ENCODE peak calls at places on chromosome 12, in eight cellular contexts. O, X, T, D, S, A, N and E are unnamed samples.

GRCh38 chr12:62604856-62605255 is 138.2 kb downstream of the MON2 start:
- DNase-seq in T (no peak), N (no peak), O (no peak), A (no peak), D (peak; percentile 14), S (no peak), X (no peak), E (no peak)

GRCh38 chr12:74689929-74690328 is 152.3 kb downstream of the ATXN7L3B start:
- DNase-seq in N (no peak), T (no peak), X (no peak), A (no peak), O (no peak), D (no peak), S (no peak), E (no peak)

GRCh38 chr12:125614058-125614457 is 548.8 kb downstream of the AACS start:
- DNase-seq in N (no peak), O (no peak), A (no peak), D (no peak), T (no peak), S (no peak), X (no peak), E (no peak)

GRCh38 chr12:67909681-67910080 is 79.6 kb upstream of the IFNG-AS1 start:
- DNase-seq in X (no peak), O (no peak), T (no peak), N (no peak), S (no peak), A (no peak), D (no peak), E (no peak)

GRCh38 chr12:92469837-92470236 is 233.0 kb upstream of the PLEKHG7 start:
- DNase-seq in S (no peak), A (no peak), O (peak; percentile 40), N (no peak), X (no peak), D (no peak), T (no peak), E (no peak)

GRCh38 chr12:3049596-3050314 is 27.4 kb upstream of the TSPAN9 start:
- DNase-seq in O (no peak), N (no peak), A (no peak), X (no peak), S (no peak), D (no peak), T (no peak), E (no peak)

GRCh38 chr12:29329411-29329810 is 51.6 kb downstream of the ERGIC2 start:
- DNase-seq in D (no peak), X (no peak), N (no peak), S (no peak), A (no peak), O (no peak), T (no peak), E (no peak)

GRCh38 chr12:27176765-27177164 is 67.3 kb upstream of the STK38L start:
- DNase-seq in A (no peak), N (no peak), O (no peak), X (no peak), T (no peak), S (no peak), D (no peak), E (no peak)

GRCh38 chr12:82357340-82357739 is 847 bp downstream of the CCDC59 start:
- DNase-seq in T (no peak), S (no peak), X (no peak), O (no peak), A (no peak), N (no peak), D (no peak), E (no peak)

GRCh38 chr12:121430821-121431415 is 31.0 kb downstream of the RNF34 start:
- DNase-seq in X (no peak), S (no peak), N (no peak), D (no peak), O (no peak), T (no peak), A (no peak), E (no peak)

GRCh38 chr12:58455146-58455545 is 465.2 kb downstream of the LRIG3 start:
- DNase-seq in O (no peak), D (no peak), S (no peak), X (peak; percentile 63), A (no peak), N (no peak), T (no peak), E (no peak)

GRCh38 chr12:30437616-30438015 is 258.1 kb downstream of the IPO8 start:
- DNase-seq in D (no peak), O (no peak), S (no peak), X (peak; percentile 14), A (no peak), T (no peak), N (no peak), E (no peak)

GRCh38 chr12:133226690-133227089 is 9.0 kb downstream of the ANHX start:
- DNase-seq in D (no peak), X (no peak), T (no peak), N (no peak), O (no peak), A (no peak), S (no peak), E (no peak)

GRCh38 chr12:117318591-117318990 is 42.8 kb downstream of the NOS1 start:
- DNase-seq in A (no peak), N (no peak), D (no peak), X (no peak), T (no peak), S (no peak), O (no peak), E (no peak)

GRCh38 chr12:69366796-69367195 is 7.3 kb downstream of the YEATS4 start:
- DNase-seq in N (no peak), X (no peak), A (no peak), O (no peak), T (no peak), S (no peak), D (no peak), E (no peak)

GRCh38 chr12:25327321-25327720 is 76.6 kb upstream of the KRAS start:
- DNase-seq in X (no peak), S (no peak), N (no peak), O (no peak), A (no peak), D (no peak), T (no peak), E (no peak)

GRCh38 chr12:76002598-76003262 is 28.8 kb downstream of the PHLDA1 start:
- DNase-seq in T (no peak), X (no peak), D (no peak), A (no peak), S (no peak), N (no peak), O (no peak), E (no peak)

GRCh38 chr12:122079532-122080081 is 1.1 kb downstream of the MLXIP start:
- DNase-seq in D (no peak), T (no peak), A (no peak), S (no peak), N (no peak), X (no peak), O (no peak), E (no peak)

GRCh38 chr12:65510584-65511050 is 232.1 kb downstream of the MSRB3 start:
- DNase-seq in X (peak; percentile 43), N (peak; percentile 82), A (no peak), S (no peak), T (peak; percentile 17), O (no peak), D (no peak), E (no peak)

GRCh38 chr12:130068741-130069140 is 93.5 kb upstream of the FZD10 start:
- DNase-seq in A (no peak), D (no peak), S (no peak), O (no peak), X (no peak), T (no peak), N (no peak), E (no peak)